ENCODE peak calls at places on chromosomes 6 and 20, in seven cellular contexts. One of them, this sample, is unnamed. For H4K20me1, the result is how much of the 10 kb centered on the place peaks cover.

GRCh38 chr20:35828434-35828833 is 56.6 kb downstream of the PHF20 start:
- DNase-seq in H1: no peak
- DNase-seq in HCT116: no peak
- DNase-seq in SK-N-SH: peak
- DNase-seq in K562: no peak
- DNase-seq in HepG2: no peak
- DNase-seq in GM12878: no peak
- DNase-seq in this sample: no peak

GRCh38 chr6:6319947-6320811 is at the start of gene F13A1:
- DNase-seq in H1: peak
- DNase-seq in HCT116: no peak
- DNase-seq in SK-N-SH: no peak
- DNase-seq in K562: no peak
- DNase-seq in HepG2: no peak
- DNase-seq in GM12878: no peak
- DNase-seq in this sample: no peak

GRCh38 chr6:45420909-45421699 is 43.4 kb upstream of the SUPT3H start:
- DNase-seq in H1: no peak
- DNase-seq in HCT116: no peak
- DNase-seq in SK-N-SH: no peak
- DNase-seq in K562: peak
- DNase-seq in HepG2: no peak
- DNase-seq in GM12878: no peak
- DNase-seq in this sample: peak

GRCh38 chr6:6915813-6916547 is 191.8 kb upstream of the RREB1 start:
- DNase-seq in H1: no peak
- DNase-seq in HCT116: no peak
- DNase-seq in SK-N-SH: no peak
- DNase-seq in K562: no peak
- DNase-seq in HepG2: no peak
- DNase-seq in GM12878: no peak
- DNase-seq in this sample: peak

GRCh38 chr20:45044084-45044573 is 56.8 kb downstream of the KCNS1 start:
- DNase-seq in H1: no peak
- DNase-seq in HCT116: peak
- DNase-seq in SK-N-SH: peak
- DNase-seq in K562: peak
- DNase-seq in HepG2: peak
- DNase-seq in GM12878: no peak
- DNase-seq in this sample: peak

GRCh38 chr6:148874698-148875293 is 128.0 kb downstream of the UST start:
- DNase-seq in H1: no peak
- DNase-seq in HCT116: no peak
- DNase-seq in SK-N-SH: no peak
- DNase-seq in K562: no peak
- DNase-seq in HepG2: no peak
- DNase-seq in GM12878: no peak
- DNase-seq in this sample: no peak

GRCh38 chr6:138692058-138692977 is 81.3 kb upstream of the CCDC28A start:
- DNase-seq in H1: peak
- DNase-seq in HCT116: no peak
- DNase-seq in SK-N-SH: peak
- DNase-seq in K562: peak
- DNase-seq in HepG2: peak
- DNase-seq in GM12878: no peak
- DNase-seq in this sample: peak

GRCh38 chr6:147695819-147696218 is 187.3 kb downstream of the SAMD5 start:
- DNase-seq in H1: no peak
- DNase-seq in HCT116: no peak
- DNase-seq in SK-N-SH: no peak
- DNase-seq in K562: no peak
- DNase-seq in HepG2: no peak
- DNase-seq in GM12878: no peak
- DNase-seq in this sample: no peak

GRCh38 chr20:58982406-58983114 is 1.5 kb downstream of the NELFCD start:
- DNase-seq in H1: no peak
- DNase-seq in HCT116: no peak
- DNase-seq in SK-N-SH: no peak
- DNase-seq in K562: no peak
- DNase-seq in HepG2: no peak
- DNase-seq in GM12878: no peak
- DNase-seq in this sample: no peak

GRCh38 chr6:169101981-169102380 is 151.7 kb downstream of the THBS2 start:
- DNase-seq in H1: no peak
- DNase-seq in HCT116: no peak
- DNase-seq in SK-N-SH: no peak
- DNase-seq in K562: no peak
- DNase-seq in HepG2: no peak
- DNase-seq in GM12878: no peak
- DNase-seq in this sample: no peak

GRCh38 chr20:49347156-49347555 is 69.3 kb upstream of the ZNFX1 start:
- DNase-seq in H1: no peak
- DNase-seq in HCT116: no peak
- DNase-seq in SK-N-SH: no peak
- DNase-seq in K562: no peak
- DNase-seq in HepG2: no peak
- DNase-seq in GM12878: no peak
- DNase-seq in this sample: no peak

GRCh38 chr20:1813674-1814635 is 81.3 kb upstream of the SIRPA start:
- DNase-seq in H1: no peak
- DNase-seq in HCT116: no peak
- DNase-seq in SK-N-SH: peak
- DNase-seq in K562: no peak
- DNase-seq in HepG2: no peak
- DNase-seq in GM12878: no peak
- DNase-seq in this sample: no peak

GRCh38 chr6:131413191-131413830 is 159.7 kb upstream of the ARG1 start:
- DNase-seq in H1: no peak
- DNase-seq in HCT116: no peak
- DNase-seq in SK-N-SH: no peak
- DNase-seq in K562: no peak
- DNase-seq in HepG2: no peak
- DNase-seq in GM12878: no peak
- DNase-seq in this sample: no peak

GRCh38 chr6:142570221-142570671 is 268.4 kb downstream of the ADGRG6 start:
- DNase-seq in H1: no peak
- DNase-seq in HCT116: no peak
- DNase-seq in SK-N-SH: no peak
- DNase-seq in K562: no peak
- DNase-seq in HepG2: peak
- DNase-seq in GM12878: no peak
- DNase-seq in this sample: peak

GRCh38 chr6:144952456-144953240 is 667.5 kb downstream of the UTRN start:
- DNase-seq in H1: no peak
- DNase-seq in HCT116: no peak
- DNase-seq in SK-N-SH: no peak
- DNase-seq in K562: no peak
- DNase-seq in HepG2: no peak
- DNase-seq in GM12878: no peak
- DNase-seq in this sample: no peak

GRCh38 chr6:27495386-27496135 is 22.7 kb upstream of the ZNF184 start:
- DNase-seq in H1: peak
- DNase-seq in HCT116: peak
- DNase-seq in SK-N-SH: peak
- DNase-seq in K562: peak
- DNase-seq in HepG2: peak
- DNase-seq in GM12878: peak
- DNase-seq in this sample: peak

GRCh38 chr6:1535295-1535694 is 74.4 kb upstream of the FOXC1 start:
- DNase-seq in H1: no peak
- DNase-seq in HCT116: no peak
- DNase-seq in SK-N-SH: no peak
- DNase-seq in K562: no peak
- DNase-seq in HepG2: no peak
- DNase-seq in GM12878: no peak
- DNase-seq in this sample: no peak

GRCh38 chr6:43939281-43940070 is 169.5 kb downstream of the VEGFA start:
- DNase-seq in H1: no peak
- DNase-seq in HCT116: no peak
- DNase-seq in SK-N-SH: peak
- DNase-seq in K562: no peak
- DNase-seq in HepG2: no peak
- DNase-seq in GM12878: no peak
- DNase-seq in this sample: no peak

GRCh38 chr20:48547682-48548081 is 280.1 kb downstream of the PREX1 start:
- DNase-seq in H1: no peak
- DNase-seq in HCT116: no peak
- DNase-seq in SK-N-SH: no peak
- DNase-seq in K562: no peak
- DNase-seq in HepG2: no peak
- DNase-seq in GM12878: no peak
- DNase-seq in this sample: no peak

GRCh38 chr6:76351275-76351674 is 278.8 kb upstream of the IMPG1 start:
- DNase-seq in H1: no peak
- DNase-seq in HCT116: peak
- DNase-seq in SK-N-SH: no peak
- DNase-seq in K562: no peak
- DNase-seq in HepG2: peak
- DNase-seq in GM12878: no peak
- DNase-seq in this sample: no peak

GRCh38 chr20:41352666-41353065 is 12.0 kb downstream of the LPIN3 start:
- DNase-seq in H1: no peak
- DNase-seq in HCT116: no peak
- DNase-seq in SK-N-SH: no peak
- DNase-seq in K562: no peak
- DNase-seq in HepG2: no peak
- DNase-seq in GM12878: no peak
- DNase-seq in this sample: no peak

GRCh38 chr20:47198254-47198671 is 158.2 kb downstream of the ZMYND8 start:
- DNase-seq in H1: no peak
- DNase-seq in HCT116: no peak
- DNase-seq in SK-N-SH: no peak
- DNase-seq in K562: no peak
- DNase-seq in HepG2: no peak
- DNase-seq in GM12878: peak
- DNase-seq in this sample: no peak
- TF ChIP-seq MAX in H1: no peak
- TF ChIP-seq MAX in HCT116: no peak
- TF ChIP-seq MAX in SK-N-SH: no peak
- TF ChIP-seq MAX in K562: no peak
- TF ChIP-seq MAX in HepG2: no peak
- TF ChIP-seq MAX in GM12878: no peak
- TF ChIP-seq MAX in this sample: no peak

DNA sequence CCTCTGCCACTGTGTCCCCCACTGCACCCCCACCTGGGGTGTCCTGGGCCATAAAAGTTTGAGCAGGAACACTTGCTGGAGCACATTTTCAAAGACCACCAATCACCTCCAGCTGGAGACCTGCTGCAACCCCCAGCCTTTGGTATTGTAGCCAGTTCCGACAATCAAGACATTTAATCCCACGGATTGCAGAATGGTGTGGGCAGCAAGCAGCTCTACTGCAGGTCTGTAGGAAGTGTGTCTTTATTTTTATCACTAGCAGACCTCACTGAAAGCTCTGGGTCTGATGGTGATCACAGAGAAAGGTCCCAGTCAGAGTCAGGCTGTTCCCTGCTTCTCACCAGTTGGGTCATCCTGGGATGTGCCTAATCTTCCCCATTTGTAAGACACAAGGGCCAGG is 167.1 kb upstream of the ECI2 start:
- DNase-seq in H1: no peak
- DNase-seq in HCT116: no peak
- DNase-seq in SK-N-SH: no peak
- DNase-seq in K562: no peak
- DNase-seq in HepG2: no peak
- DNase-seq in GM12878: no peak
- DNase-seq in this sample: no peak
- H4K20me1 ChIP-seq in H1: under half
- H4K20me1 ChIP-seq in HCT116: under half
- H4K20me1 ChIP-seq in SK-N-SH: under half
- H4K20me1 ChIP-seq in K562: under half
- H4K20me1 ChIP-seq in HepG2: under half
- H4K20me1 ChIP-seq in GM12878: under half
- H4K20me1 ChIP-seq in this sample: under half

GRCh38 chr6:108608453-108609275 is 47.9 kb downstream of the FOXO3 start:
- DNase-seq in H1: no peak
- DNase-seq in HCT116: no peak
- DNase-seq in SK-N-SH: no peak
- DNase-seq in K562: no peak
- DNase-seq in HepG2: no peak
- DNase-seq in GM12878: no peak
- DNase-seq in this sample: no peak

GRCh38 chr6:108606130-108606797 is 45.5 kb downstream of the FOXO3 start:
- DNase-seq in H1: no peak
- DNase-seq in HCT116: no peak
- DNase-seq in SK-N-SH: no peak
- DNase-seq in K562: no peak
- DNase-seq in HepG2: no peak
- DNase-seq in GM12878: no peak
- DNase-seq in this sample: no peak

GRCh38 chr6:108609276-108609769 is 48.6 kb downstream of the FOXO3 start:
- DNase-seq in H1: no peak
- DNase-seq in HCT116: peak
- DNase-seq in SK-N-SH: no peak
- DNase-seq in K562: no peak
- DNase-seq in HepG2: no peak
- DNase-seq in GM12878: no peak
- DNase-seq in this sample: no peak

GRCh38 chr6:108598316-108598863 is 37.7 kb downstream of the FOXO3 start:
- DNase-seq in H1: no peak
- DNase-seq in HCT116: no peak
- DNase-seq in SK-N-SH: no peak
- DNase-seq in K562: peak
- DNase-seq in HepG2: no peak
- DNase-seq in GM12878: peak
- DNase-seq in this sample: no peak

DNA sequence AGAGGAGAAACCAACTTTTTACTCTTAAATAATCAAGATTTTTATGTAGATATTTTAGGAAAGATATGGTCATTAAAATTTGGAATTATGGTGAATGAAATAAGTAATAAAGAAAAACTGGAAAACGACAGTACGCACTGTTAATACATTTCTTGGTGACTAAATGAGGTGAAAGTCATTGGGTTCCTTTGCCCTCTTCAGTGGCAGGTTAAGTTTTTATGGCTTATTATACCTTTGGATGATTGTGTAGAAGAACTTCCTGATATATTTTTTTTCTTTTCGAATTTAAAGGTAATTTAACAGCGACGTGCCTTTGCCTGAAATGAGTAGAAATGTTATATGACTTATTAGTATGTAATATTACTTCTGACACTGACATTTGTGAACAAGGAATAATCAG is 43.4 kb downstream of the FOXO3 start:
- DNase-seq in H1: no peak
- DNase-seq in HCT116: no peak
- DNase-seq in SK-N-SH: no peak
- DNase-seq in K562: no peak
- DNase-seq in HepG2: no peak
- DNase-seq in GM12878: no peak
- DNase-seq in this sample: no peak
- TF ChIP-seq MAX in H1: no peak
- TF ChIP-seq MAX in HCT116: no peak
- TF ChIP-seq MAX in SK-N-SH: no peak
- TF ChIP-seq MAX in K562: no peak
- TF ChIP-seq MAX in HepG2: no peak
- TF ChIP-seq MAX in GM12878: no peak
- TF ChIP-seq MAX in this sample: no peak

DNA sequence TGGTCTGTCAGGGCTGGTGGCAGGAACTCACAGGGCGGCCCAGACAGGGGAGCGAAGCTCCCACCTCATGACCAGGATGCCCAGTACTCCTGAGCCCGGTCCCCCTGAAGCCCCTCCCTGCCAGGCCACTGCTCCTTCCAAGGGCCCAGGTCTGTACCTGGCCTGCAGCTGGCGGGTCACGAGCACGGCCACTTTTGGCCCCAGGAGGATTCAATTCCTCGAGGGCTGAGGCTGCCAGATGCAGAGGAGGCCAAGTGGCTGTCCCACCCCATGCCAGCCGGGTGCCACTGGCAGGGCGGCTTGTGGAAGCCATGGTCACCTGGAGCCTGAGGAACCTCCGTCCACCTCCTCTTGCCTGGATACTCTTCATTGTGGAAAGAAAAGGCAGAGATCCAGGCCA is 17.4 kb downstream of the PMEPA1 start:
- DNase-seq in H1: no peak
- DNase-seq in HCT116: no peak
- DNase-seq in SK-N-SH: no peak
- DNase-seq in K562: no peak
- DNase-seq in HepG2: no peak
- DNase-seq in GM12878: no peak
- DNase-seq in this sample: no peak
- H4K20me1 ChIP-seq in H1: under half
- H4K20me1 ChIP-seq in HCT116: under half
- H4K20me1 ChIP-seq in SK-N-SH: half or more
- H4K20me1 ChIP-seq in K562: under half
- H4K20me1 ChIP-seq in HepG2: under half
- H4K20me1 ChIP-seq in GM12878: under half
- H4K20me1 ChIP-seq in this sample: under half

This sample was measured in endothelial cell of umbilical vein.